ENCODE peak calls at places on chromosome 3, in six cellular contexts. T is IMR-90, L is H9, A is mesenchymal stem cell, W is trophoblast cell, F is H1. R is an unnamed sample. For H3K4me1, the result is how much of the 10 kb centered on the place peaks cover.

GRCh38 chr3:13158871-13159270 is 85.6 kb upstream of the IQSEC1 start:
- DNase-seq in L (no peak), F (no peak), A (no peak), W (peak), T (no peak), R (no peak)

GRCh38 chr3:197468167-197468566 is 87.6 kb downstream of the BDH1 start:
- DNase-seq in L (no peak), W (no peak), T (no peak), F (no peak), A (no peak), R (no peak)

GRCh38 chr3:16503191-16503776 is 10.2 kb downstream of the RFTN1 start:
- DNase-seq in L (no peak), T (no peak), A (no peak), F (no peak), W (no peak), R (no peak)

GRCh38 chr3:8606666-8607065 is 37.9 kb downstream of the SSUH2 start:
- DNase-seq in A (peak), L (no peak), F (no peak), W (peak), T (no peak), R (no peak)

GRCh38 chr3:134820994-134821393 is 25.9 kb downstream of the EPHB1 start:
- DNase-seq in L (no peak), F (no peak), A (no peak), T (no peak), W (no peak), R (no peak)

GRCh38 chr3:11001020-11001657 is 8.6 kb downstream of the SLC6A1 start:
- DNase-seq in W (peak), L (no peak), T (no peak), F (no peak), A (no peak), R (peak)

GRCh38 chr3:63349583-63350177 is 71.6 kb downstream of the SYNPR start:
- DNase-seq in A (peak), T (peak), L (peak), F (no peak), W (peak), R (peak)

GRCh38 chr3:107404727-107405519 is 27.7 kb downstream of the CCDC54 start:
- DNase-seq in T (peak), A (peak), W (peak), F (no peak), L (no peak), R (no peak)

GRCh38 chr3:69558912-69559311 is 173.0 kb upstream of the FRMD4B start:
- DNase-seq in T (no peak), L (no peak), W (peak), F (no peak), A (no peak), R (no peak)

GRCh38 chr3:113140876-113141275 is 70.5 kb upstream of the BOC start:
- DNase-seq in W (no peak), T (peak), L (no peak), A (no peak), F (no peak), R (no peak)

GRCh38 chr3:146159037-146159436 is 1.9 kb downstream of the PLOD2 start:
- DNase-seq in T (no peak), W (no peak), A (peak), F (no peak), L (no peak), R (no peak)

GRCh38 chr3:126277629-126278378 is 79.4 kb downstream of the KLF15 start:
- DNase-seq in W (peak), L (no peak), A (no peak), T (no peak), F (peak), R (no peak)

GRCh38 chr3:8705575-8705974 is 28.0 kb upstream of the CAV3 start:
- DNase-seq in T (no peak), L (no peak), F (no peak), A (no peak), W (no peak), R (no peak)

GRCh38 chr3:149688122-149688757 is 30.4 kb upstream of the WWTR1 start:
- DNase-seq in W (peak), A (no peak), T (no peak), F (no peak), L (no peak), R (no peak)

GRCh38 chr3:29525254-29525881 is 244.5 kb downstream of the RBMS3 start:
- DNase-seq in A (peak), T (peak), F (no peak), W (no peak), L (no peak), R (no peak)

GRCh38 chr3:133238015-133238414 is 161.8 kb upstream of the BFSP2 start:
- DNase-seq in A (no peak), T (peak), L (no peak), F (no peak), W (no peak), R (no peak)

DNA sequence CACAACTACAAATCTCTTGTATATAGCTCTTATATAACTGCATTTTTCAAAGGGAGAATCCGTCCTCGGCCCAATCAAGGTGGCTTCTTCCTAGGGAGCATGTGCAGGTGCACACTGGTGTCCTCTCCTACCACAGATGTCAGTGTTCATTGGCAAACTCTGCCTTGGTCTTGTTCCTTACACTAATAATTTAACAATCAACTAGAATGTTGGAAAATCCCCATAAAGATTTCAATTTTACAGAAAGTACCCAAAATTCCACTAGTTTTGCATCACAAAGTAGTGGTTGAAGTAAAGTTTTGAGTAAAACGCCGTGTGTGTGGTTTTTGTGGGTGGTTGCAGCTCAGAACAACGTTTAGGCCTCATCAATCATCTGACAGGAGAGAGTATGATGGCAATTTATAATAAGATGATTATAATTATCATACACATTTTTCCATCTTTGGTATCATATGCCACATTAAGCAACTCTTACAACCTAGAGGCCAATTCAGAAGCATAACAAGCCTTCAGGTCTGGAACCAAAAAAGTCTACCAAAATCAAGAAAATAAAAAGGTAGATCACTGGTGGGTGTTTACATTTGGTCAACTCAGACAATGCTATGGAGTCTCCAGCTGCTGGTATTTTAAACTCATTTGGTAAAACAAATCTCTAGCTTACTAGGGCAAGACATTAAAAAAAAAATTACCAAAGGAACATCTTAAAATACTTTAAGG is 128.9 kb upstream of the BHLHE40 start:
- DNase-seq in A (no peak), F (no peak), L (no peak), W (no peak), T (no peak), R (no peak)
- H4K91ac ChIP-seq in A (no peak), F (no peak), L (no peak), W (no peak), T (no peak), R (no peak)

DNA sequence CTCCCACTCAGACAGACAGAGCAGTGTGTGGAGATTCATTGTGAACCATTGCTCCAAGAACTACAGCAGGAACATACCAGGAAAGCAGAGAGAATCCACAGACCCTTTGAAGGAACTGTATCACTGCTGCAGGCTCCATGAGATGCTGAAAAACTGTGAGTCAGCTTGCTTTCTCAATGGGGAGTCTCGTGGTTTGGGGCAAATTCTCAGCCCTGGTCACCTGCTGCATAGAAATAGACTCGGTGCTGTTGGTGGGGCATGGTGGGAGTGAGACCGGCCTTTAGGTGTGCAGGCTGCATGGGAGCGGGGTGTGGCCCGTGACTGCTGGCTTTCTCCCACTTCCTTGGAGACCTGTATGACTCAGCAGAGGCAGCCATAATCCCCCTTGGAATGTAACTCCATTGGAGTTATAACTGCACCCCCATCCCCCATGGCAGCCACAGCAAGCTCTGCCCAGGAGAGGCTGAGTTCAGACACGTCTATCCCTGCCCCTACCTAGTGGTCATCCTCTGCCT is 35.6 kb downstream of the ALCAM start:
- DNase-seq in A (peak), L (no peak), T (peak), W (no peak), F (no peak), R (no peak)
- H3K4me1 ChIP-seq in A (under half), L (under half), T (under half), W (under half), F (under half), R (under half)

GRCh38 chr3:95356764-95357501 is 1294.1 kb downstream of the NSUN3 start:
- DNase-seq in A (no peak), W (peak), T (no peak), L (no peak), F (no peak), R (no peak)
- H4K91ac ChIP-seq in A (no peak), W (peak), T (no peak), L (no peak), F (no peak), R (no peak)

GRCh38 chr3:57977755-57978715 is 30.2 kb upstream of the FLNB start:
- DNase-seq in W (peak), L (no peak), F (no peak), T (no peak), A (no peak), R (no peak)

GRCh38 chr3:57971975-57972374 is 36.2 kb upstream of the FLNB start:
- DNase-seq in W (no peak), T (no peak), L (no peak), F (no peak), A (no peak), R (no peak)

GRCh38 chr3:57972421-57973111 is 35.7 kb upstream of the FLNB start:
- DNase-seq in T (no peak), L (no peak), A (no peak), W (peak), F (no peak), R (no peak)

GRCh38 chr3:57973715-57974477 is 34.3 kb upstream of the FLNB start:
- DNase-seq in T (no peak), L (no peak), A (no peak), W (peak), F (no peak), R (no peak)

GRCh38 chr3:57974796-57975388 is 33.3 kb upstream of the FLNB start:
- DNase-seq in T (peak), A (peak), W (peak), F (no peak), L (no peak), R (no peak)
- H3K4me1 ChIP-seq in T (under half), A (under half), W (under half), F (under half), L (under half), R (under half)

GRCh38 chr3:71465371-71466007 is 118.0 kb downstream of the FOXP1 start:
- DNase-seq in F (no peak), T (no peak), A (no peak), W (no peak), L (no peak), R (no peak)
- H4K91ac ChIP-seq in F (no peak), T (peak), A (no peak), W (no peak), L (no peak), R (no peak)

R was measured in neuronal stem cell.